ENCODE peak calls at places on chromosome 4, in seven cellular contexts. One of them, this sample, is unnamed.

GRCh38 chr4:22167201-22167600 is 218.6 kb upstream of the KCNIP4 start:
- DNase-seq in GM12878: no peak
- DNase-seq in tibial nerve: no peak
- DNase-seq in ovary: no peak
- DNase-seq in A549: no peak
- DNase-seq in transverse colon: no peak
- DNase-seq in esophagus muscularis mucosa: no peak
- DNase-seq in this sample: no peak

GRCh38 chr4:148355442-148356123 is 86.6 kb downstream of the NR3C2 start:
- DNase-seq in GM12878: no peak
- DNase-seq in tibial nerve: no peak
- DNase-seq in ovary: no peak
- DNase-seq in A549: no peak
- DNase-seq in transverse colon: no peak
- DNase-seq in esophagus muscularis mucosa: no peak
- DNase-seq in this sample: no peak

GRCh38 chr4:1080961-1081688 is 32.2 kb downstream of the RNF212 start:
- DNase-seq in GM12878: no peak
- DNase-seq in tibial nerve: no peak
- DNase-seq in ovary: no peak
- DNase-seq in A549: no peak
- DNase-seq in transverse colon: no peak
- DNase-seq in esophagus muscularis mucosa: no peak
- DNase-seq in this sample: no peak

GRCh38 chr4:98720871-98721480 is 62.6 kb upstream of the TSPAN5 start:
- DNase-seq in GM12878: no peak
- DNase-seq in tibial nerve: no peak
- DNase-seq in ovary: no peak
- DNase-seq in A549: no peak
- DNase-seq in transverse colon: no peak
- DNase-seq in esophagus muscularis mucosa: peak; percentile 8
- DNase-seq in this sample: no peak

GRCh38 chr4:167955006-167955405 is 137.3 kb upstream of the ANXA10 start:
- DNase-seq in GM12878: no peak
- DNase-seq in tibial nerve: no peak
- DNase-seq in ovary: no peak
- DNase-seq in A549: no peak
- DNase-seq in transverse colon: no peak
- DNase-seq in esophagus muscularis mucosa: no peak
- DNase-seq in this sample: no peak

GRCh38 chr4:82084747-82085146 is 289.0 kb downstream of the HNRNPD start:
- DNase-seq in GM12878: no peak
- DNase-seq in tibial nerve: no peak
- DNase-seq in ovary: no peak
- DNase-seq in A549: no peak
- DNase-seq in transverse colon: no peak
- DNase-seq in esophagus muscularis mucosa: no peak
- DNase-seq in this sample: peak; percentile 75

GRCh38 chr4:69896530-69897116 is 34.2 kb upstream of the CSN1S1 start:
- DNase-seq in GM12878: no peak
- DNase-seq in tibial nerve: no peak
- DNase-seq in ovary: no peak
- DNase-seq in A549: peak; percentile 3
- DNase-seq in transverse colon: no peak
- DNase-seq in esophagus muscularis mucosa: no peak
- DNase-seq in this sample: no peak

GRCh38 chr4:4719446-4719845 is 140.0 kb upstream of the MSX1 start:
- DNase-seq in GM12878: no peak
- DNase-seq in tibial nerve: no peak
- DNase-seq in ovary: no peak
- DNase-seq in A549: no peak
- DNase-seq in transverse colon: no peak
- DNase-seq in esophagus muscularis mucosa: no peak
- DNase-seq in this sample: no peak

GRCh38 chr4:175282407-175282806 is 364.2 kb downstream of the ADAM29 start:
- DNase-seq in GM12878: no peak
- DNase-seq in tibial nerve: no peak
- DNase-seq in ovary: no peak
- DNase-seq in A549: no peak
- DNase-seq in transverse colon: no peak
- DNase-seq in esophagus muscularis mucosa: no peak
- DNase-seq in this sample: no peak

GRCh38 chr4:15021301-15021700 is 19.0 kb downstream of the CPEB2 start:
- DNase-seq in GM12878: no peak
- DNase-seq in tibial nerve: no peak
- DNase-seq in ovary: no peak
- DNase-seq in A549: no peak
- DNase-seq in transverse colon: no peak
- DNase-seq in esophagus muscularis mucosa: no peak
- DNase-seq in this sample: no peak

GRCh38 chr4:109671350-109671749 is 31.9 kb downstream of the CASP6 start:
- DNase-seq in GM12878: no peak
- DNase-seq in tibial nerve: no peak
- DNase-seq in ovary: no peak
- DNase-seq in A549: no peak
- DNase-seq in transverse colon: no peak
- DNase-seq in esophagus muscularis mucosa: no peak
- DNase-seq in this sample: no peak

GRCh38 chr4:56764775-56765174 is 56.7 kb downstream of the SPINK2 start:
- DNase-seq in GM12878: no peak
- DNase-seq in tibial nerve: no peak
- DNase-seq in ovary: no peak
- DNase-seq in A549: no peak
- DNase-seq in transverse colon: no peak
- DNase-seq in esophagus muscularis mucosa: no peak
- DNase-seq in this sample: no peak

GRCh38 chr4:90121961-90122748 is 5.0 kb upstream of the CCSER1 start:
- DNase-seq in GM12878: no peak
- DNase-seq in tibial nerve: no peak
- DNase-seq in ovary: no peak
- DNase-seq in A549: no peak
- DNase-seq in transverse colon: no peak
- DNase-seq in esophagus muscularis mucosa: no peak
- DNase-seq in this sample: no peak

DNA sequence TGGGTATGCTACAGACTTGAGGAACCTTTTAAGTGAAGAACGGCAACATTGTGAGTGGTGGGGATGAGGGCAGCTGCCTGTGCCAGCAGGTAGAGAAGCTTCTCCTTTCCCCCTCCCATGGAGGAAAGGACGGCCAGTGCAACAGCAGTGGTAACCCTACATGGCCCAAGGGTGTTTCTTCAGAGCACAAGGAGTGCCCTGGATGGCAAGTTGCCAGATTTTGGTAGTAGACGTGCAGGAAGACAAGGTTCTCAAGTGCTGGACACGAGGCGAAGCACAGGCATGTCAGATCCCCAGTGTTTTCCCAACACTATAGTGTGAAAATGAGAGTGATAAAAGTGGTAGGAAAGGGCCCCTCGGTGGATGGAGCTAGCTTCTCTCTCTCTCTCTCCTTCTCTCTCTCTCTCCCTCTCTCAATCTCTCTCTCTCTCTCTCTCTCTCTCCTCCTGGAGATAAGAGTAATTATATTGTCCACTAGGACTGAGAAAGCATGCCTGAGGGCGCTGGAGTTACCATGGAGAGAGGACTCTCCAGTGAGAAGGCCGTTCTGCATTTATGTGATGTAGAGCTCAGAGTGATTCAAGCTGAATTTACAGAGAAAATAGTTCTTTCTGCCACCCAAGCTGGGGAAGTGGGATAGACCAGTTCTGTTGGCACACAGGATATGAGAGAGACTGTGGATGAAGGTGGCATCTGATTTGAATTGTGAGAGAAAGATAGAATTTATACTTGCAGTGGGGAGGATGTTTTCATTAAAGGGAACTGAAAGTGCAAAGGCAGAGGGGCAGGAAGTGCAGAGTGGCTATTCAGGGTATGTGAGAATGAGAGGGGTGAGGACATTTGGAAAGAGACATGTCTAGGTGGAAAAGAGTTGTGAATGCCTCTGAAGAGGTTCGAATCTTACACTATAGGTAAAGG is 25.6 kb upstream of the TRPC3 start:
- DNase-seq in GM12878: peak; percentile 56
- DNase-seq in tibial nerve: no peak
- DNase-seq in ovary: no peak
- DNase-seq in A549: peak; percentile 0
- DNase-seq in transverse colon: no peak
- DNase-seq in esophagus muscularis mucosa: no peak
- DNase-seq in this sample: no peak
- H3K4me3 ChIP-seq in GM12878: peak overlapping the region; percentile 10
- H3K4me3 ChIP-seq in tibial nerve: no peak overlapping the region
- H3K4me3 ChIP-seq in ovary: no peak overlapping the region
- H3K4me3 ChIP-seq in A549: no peak overlapping the region
- H3K4me3 ChIP-seq in transverse colon: no peak overlapping the region
- H3K4me3 ChIP-seq in esophagus muscularis mucosa: no peak overlapping the region
- H3K4me3 ChIP-seq in this sample: no peak overlapping the region

DNA sequence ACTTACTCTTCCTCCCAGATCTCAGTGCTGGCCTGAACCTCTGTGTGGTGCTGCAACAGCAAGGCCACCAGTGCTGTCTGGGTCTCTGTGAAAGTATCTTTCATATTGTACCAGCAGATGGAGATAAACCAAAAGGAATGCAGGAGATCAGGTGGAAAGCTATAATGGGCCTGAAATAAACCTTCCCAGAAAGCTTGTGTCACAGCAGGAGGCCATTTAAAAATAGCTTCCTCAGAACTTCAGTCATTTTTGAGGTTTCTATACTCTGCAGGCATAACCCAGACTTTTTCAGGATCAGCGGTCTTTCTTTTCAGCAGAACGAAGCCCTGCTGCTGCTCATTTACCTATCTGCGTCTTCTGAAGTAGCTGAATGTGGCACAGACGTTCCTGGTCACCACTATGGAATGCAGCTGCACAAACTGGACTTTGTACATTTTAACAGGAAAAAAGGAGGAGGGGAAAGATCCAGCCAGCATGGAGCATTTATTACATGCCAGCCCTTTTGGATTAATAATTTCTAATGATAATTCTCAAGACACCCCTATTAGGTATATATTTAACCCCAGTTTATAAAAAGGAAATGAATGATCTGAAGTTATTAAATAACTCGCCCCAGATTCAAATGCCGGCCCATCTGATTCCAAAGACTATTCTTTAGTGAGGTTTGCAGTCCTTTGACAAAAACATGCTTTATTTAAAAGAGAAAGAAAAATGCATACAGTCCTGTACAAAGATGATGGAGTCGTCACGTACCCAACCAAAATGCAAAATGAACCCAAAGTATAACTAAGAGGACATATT is 119.7 kb downstream of the NFKB1 start:
- DNase-seq in GM12878: no peak
- DNase-seq in tibial nerve: no peak
- DNase-seq in ovary: no peak
- DNase-seq in A549: peak; percentile 82
- DNase-seq in transverse colon: peak; percentile 47
- DNase-seq in esophagus muscularis mucosa: no peak
- DNase-seq in this sample: peak; percentile 58
- TF ChIP-seq EP300 in GM12878: no peak
- TF ChIP-seq EP300 in tibial nerve: no peak
- TF ChIP-seq EP300 in ovary: no peak
- TF ChIP-seq EP300 in A549: no peak
- TF ChIP-seq EP300 in transverse colon: no peak
- TF ChIP-seq EP300 in esophagus muscularis mucosa: no peak
- TF ChIP-seq EP300 in this sample: no peak

DNA sequence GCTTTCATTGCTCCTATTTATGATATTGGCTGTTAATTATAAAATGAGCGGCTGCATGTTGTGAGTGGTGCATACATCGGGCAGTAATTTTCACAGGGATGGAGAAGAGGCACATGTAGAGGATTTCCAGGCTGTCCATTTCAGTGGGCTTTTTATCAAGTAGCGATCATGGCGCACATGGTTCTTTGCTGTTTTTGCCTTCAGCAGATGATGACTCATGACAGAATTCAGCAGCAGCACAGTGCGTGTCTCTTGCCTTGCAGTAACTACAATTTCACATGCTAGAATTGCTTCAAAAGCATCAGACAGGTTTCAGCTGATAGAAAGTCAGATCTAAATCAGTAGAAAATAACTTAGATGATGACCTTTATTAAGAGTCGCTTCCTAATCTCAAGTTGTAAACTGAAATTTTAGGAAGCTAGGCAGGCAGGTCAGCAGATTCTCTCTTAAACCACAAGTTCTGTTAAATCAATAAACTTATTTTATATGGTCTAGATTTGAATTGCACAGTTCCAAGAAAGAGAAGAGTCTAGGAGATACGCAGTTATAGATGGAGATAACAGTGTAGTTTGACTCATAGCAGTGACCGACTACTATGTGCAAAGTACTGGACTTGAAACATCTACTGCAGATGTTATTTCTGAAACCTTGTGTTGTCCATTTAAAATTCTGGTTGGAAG is 35.8 kb downstream of the LRP2BP start:
- DNase-seq in GM12878: no peak
- DNase-seq in tibial nerve: no peak
- DNase-seq in ovary: no peak
- DNase-seq in A549: no peak
- DNase-seq in transverse colon: no peak
- DNase-seq in esophagus muscularis mucosa: no peak
- DNase-seq in this sample: no peak
- H3K4me1 ChIP-seq in GM12878: peaks cover 4% of the 10 kb centered on the region
- H3K4me1 ChIP-seq in tibial nerve: no peaks in the 10 kb centered on the region
- H3K4me1 ChIP-seq in ovary: no peaks in the 10 kb centered on the region
- H3K4me1 ChIP-seq in A549: peaks cover 26% of the 10 kb centered on the region
- H3K4me1 ChIP-seq in transverse colon: no peaks in the 10 kb centered on the region
- H3K4me1 ChIP-seq in esophagus muscularis mucosa: no peaks in the 10 kb centered on the region
- H3K4me1 ChIP-seq in this sample: no peaks in the 10 kb centered on the region

GRCh38 chr4:85755285-85755684 is 280.3 kb downstream of the ARHGAP24 start:
- DNase-seq in GM12878: no peak
- DNase-seq in tibial nerve: no peak
- DNase-seq in ovary: no peak
- DNase-seq in A549: no peak
- DNase-seq in transverse colon: no peak
- DNase-seq in esophagus muscularis mucosa: no peak
- DNase-seq in this sample: no peak

GRCh38 chr4:85759392-85759791 is 284.4 kb downstream of the ARHGAP24 start:
- DNase-seq in GM12878: no peak
- DNase-seq in tibial nerve: no peak
- DNase-seq in ovary: no peak
- DNase-seq in A549: no peak
- DNase-seq in transverse colon: no peak
- DNase-seq in esophagus muscularis mucosa: no peak
- DNase-seq in this sample: no peak

GRCh38 chr4:85760521-85760920 is 285.6 kb downstream of the ARHGAP24 start:
- DNase-seq in GM12878: no peak
- DNase-seq in tibial nerve: no peak
- DNase-seq in ovary: no peak
- DNase-seq in A549: no peak
- DNase-seq in transverse colon: no peak
- DNase-seq in esophagus muscularis mucosa: no peak
- DNase-seq in this sample: no peak

GRCh38 chr4:85761803-85762202 is 286.9 kb downstream of the ARHGAP24 start:
- DNase-seq in GM12878: no peak
- DNase-seq in tibial nerve: peak; percentile 61
- DNase-seq in ovary: no peak
- DNase-seq in A549: no peak
- DNase-seq in transverse colon: peak; percentile 51
- DNase-seq in esophagus muscularis mucosa: no peak
- DNase-seq in this sample: peak; percentile 46

DNA sequence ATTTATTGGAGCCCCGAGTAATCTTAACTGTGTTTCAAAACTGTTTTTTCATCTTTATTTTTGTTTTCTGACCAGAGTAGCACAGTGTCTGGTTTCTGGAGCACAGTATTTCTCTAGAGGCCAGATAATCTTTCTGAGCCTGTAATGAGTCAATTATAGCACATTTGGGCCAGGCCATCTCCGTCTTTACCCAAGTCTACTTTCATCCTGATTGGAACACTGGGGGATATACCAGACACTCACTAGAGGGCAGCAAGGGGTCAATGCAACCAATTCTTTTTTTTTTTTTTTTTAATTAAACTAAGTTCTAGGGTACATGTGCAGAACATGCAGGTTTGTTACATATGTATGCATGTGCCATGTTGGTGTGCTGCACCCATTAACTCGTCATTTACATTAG is 282.0 kb downstream of the ARHGAP24 start:
- DNase-seq in GM12878: no peak
- DNase-seq in tibial nerve: no peak
- DNase-seq in ovary: no peak
- DNase-seq in A549: peak; percentile 37
- DNase-seq in transverse colon: no peak
- DNase-seq in esophagus muscularis mucosa: no peak
- DNase-seq in this sample: no peak
- H3K4me3 ChIP-seq in GM12878: no peak overlapping the region
- H3K4me3 ChIP-seq in tibial nerve: no peak overlapping the region
- H3K4me3 ChIP-seq in ovary: no peak overlapping the region
- H3K4me3 ChIP-seq in A549: no peak overlapping the region
- H3K4me3 ChIP-seq in transverse colon: no peak overlapping the region
- H3K4me3 ChIP-seq in esophagus muscularis mucosa: no peak overlapping the region
- H3K4me3 ChIP-seq in this sample: no peak overlapping the region

This sample was measured in stomach.